ENCODE peak calls at places on chromosomes 5 and 9, in nine cellular contexts. B, Y, Z, L, X, W, M, J and R are unnamed samples. For H3K4me1, the result is how much of the 10 kb centered on the place peaks cover.

GRCh38 chr5:147310059-147310704 is 75.4 kb downstream of the STK32A start:
- DNase-seq in B (peak), Y (peak), Z (peak), L (peak), X (peak), W (peak), M (peak), J (no peak), R (peak)

GRCh38 chr5:157971466-157972324 is 112.8 kb upstream of the CLINT1 start:
- DNase-seq in B (no peak), Y (peak), Z (no peak), L (no peak), X (no peak), W (no peak), M (no peak), J (no peak), R (no peak)

GRCh38 chr5:154850255-154851062 is at the start of gene FAXDC2:
- DNase-seq in B (no peak), Y (peak), Z (peak), L (peak), X (peak), W (peak), M (no peak), J (peak), R (peak)

GRCh38 chr9:134429481-134429880 is 103.2 kb downstream of the RXRA start:
- DNase-seq in B (no peak), Y (no peak), Z (no peak), L (no peak), X (no peak), W (no peak), M (no peak), J (no peak), R (no peak)

GRCh38 chr5:110055301-110055700 is 365.6 kb downstream of the MAN2A1 start:
- DNase-seq in B (peak), Y (no peak), Z (no peak), L (peak), X (no peak), W (no peak), M (no peak), J (no peak), R (no peak)

GRCh38 chr5:31492824-31493223 is 39.1 kb downstream of the DROSHA start:
- DNase-seq in B (no peak), Y (no peak), Z (no peak), L (no peak), X (no peak), W (no peak), M (no peak), J (no peak), R (no peak)

GRCh38 chr5:164336906-164337305 is 831.5 kb downstream of the MAT2B start:
- DNase-seq in B (no peak), Y (no peak), Z (no peak), L (peak), X (no peak), W (no peak), M (no peak), J (no peak), R (no peak)

GRCh38 chr9:18890372-18890771 is 142.6 kb downstream of the SAXO1 start:
- DNase-seq in B (no peak), Y (no peak), Z (no peak), L (peak), X (no peak), W (no peak), M (no peak), J (no peak), R (no peak)

GRCh38 chr9:91395106-91395552 is 28.5 kb downstream of the NFIL3 start:
- DNase-seq in B (no peak), Y (no peak), Z (no peak), L (peak), X (no peak), W (no peak), M (no peak), J (no peak), R (no peak)

GRCh38 chr5:95644351-95645042 is 2.1 kb upstream of the RFESD start:
- DNase-seq in B (peak), Y (peak), Z (peak), L (peak), X (no peak), W (no peak), M (peak), J (peak), R (no peak)

GRCh38 chr5:103425686-103426454 is 136.7 kb downstream of the NUDT12 start:
- DNase-seq in B (no peak), Y (no peak), Z (no peak), L (no peak), X (no peak), W (no peak), M (no peak), J (no peak), R (no peak)

GRCh38 chr9:16202913-16203734 is 650.3 kb downstream of the CCDC171 start:
- DNase-seq in B (peak), Y (no peak), Z (no peak), L (peak), X (no peak), W (no peak), M (peak), J (no peak), R (no peak)

GRCh38 chr9:123354806-123355508 is 1.0 kb upstream of the CRB2 start:
- DNase-seq in B (no peak), Y (no peak), Z (no peak), L (peak), X (no peak), W (no peak), M (no peak), J (no peak), R (no peak)

GRCh38 chr5:123132330-123132729 is 43.3 kb downstream of the PRDM6 start:
- DNase-seq in B (no peak), Y (no peak), Z (no peak), L (no peak), X (no peak), W (no peak), M (no peak), J (no peak), R (no peak)

GRCh38 chr5:154088801-154089200 is 50.0 kb downstream of the MFAP3 start:
- DNase-seq in B (no peak), Y (no peak), Z (no peak), L (no peak), X (no peak), W (no peak), M (no peak), J (no peak), R (no peak)

GRCh38 chr9:136517012-136517743 is 28.7 kb downstream of the NOTCH1 start:
- DNase-seq in B (no peak), Y (no peak), Z (no peak), L (no peak), X (no peak), W (no peak), M (no peak), J (no peak), R (no peak)

GRCh38 chr9:104264431-104264830 is 170.3 kb downstream of the SMC2 start:
- DNase-seq in B (no peak), Y (no peak), Z (no peak), L (no peak), X (no peak), W (no peak), M (no peak), J (no peak), R (no peak)

GRCh38 chr5:108481355-108481931 is 99.5 kb upstream of the FBXL17 start:
- DNase-seq in B (peak), Y (no peak), Z (no peak), L (peak), X (no peak), W (no peak), M (no peak), J (peak), R (no peak)

GRCh38 chr5:90421136-90421535 is 11.6 kb upstream of the CETN3 start:
- DNase-seq in B (no peak), Y (no peak), Z (peak), L (no peak), X (no peak), W (no peak), M (no peak), J (no peak), R (no peak)

GRCh38 chr9:73129941-73130695 is 21.5 kb upstream of the ANXA1 start:
- DNase-seq in B (no peak), Y (no peak), Z (no peak), L (no peak), X (no peak), W (no peak), M (no peak), J (no peak), R (no peak)

GRCh38 chr5:158022844-158023243 is 163.9 kb upstream of the CLINT1 start:
- DNase-seq in B (no peak), Y (no peak), Z (no peak), L (no peak), X (no peak), W (no peak), M (no peak), J (no peak), R (no peak)

GRCh38 chr5:109326864-109327263 is 82.9 kb downstream of the PJA2 start:
- DNase-seq in B (no peak), Y (no peak), Z (no peak), L (no peak), X (no peak), W (no peak), M (no peak), J (no peak), R (no peak)

GRCh38 chr5:68304421-68305052 is 89.0 kb downstream of the PIK3R1 start:
- DNase-seq in B (peak), Y (no peak), Z (no peak), L (peak), X (no peak), W (no peak), M (no peak), J (no peak), R (no peak)

DNA sequence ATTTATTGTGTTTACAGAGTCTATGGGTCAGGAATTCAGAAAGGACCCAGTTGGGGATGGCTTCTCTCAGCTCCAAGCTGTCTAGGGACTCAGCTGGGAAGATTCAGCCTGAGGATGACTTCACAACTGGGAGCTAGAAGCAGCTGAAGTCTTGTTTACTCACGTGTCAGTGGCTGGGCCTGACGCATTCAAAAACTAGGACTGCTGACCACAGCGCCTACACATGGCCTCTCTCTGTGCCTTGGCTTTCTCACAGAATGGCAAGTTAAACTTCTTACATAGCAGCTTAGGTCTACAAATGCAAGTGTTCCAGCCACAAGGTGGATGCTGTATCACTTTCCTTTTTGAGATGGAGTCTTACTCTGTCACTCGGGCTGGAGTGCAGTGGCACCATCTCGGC is 16.3 kb upstream of the PPP2CA start:
- DNase-seq in B (no peak), Y (peak), Z (peak), L (no peak), X (no peak), W (no peak), M (no peak), J (no peak), R (peak)
- H3K4me3 ChIP-seq in B (no peak), Y (no peak), Z (no peak), L (no peak), X (no peak), W (no peak), M (no peak), J (no peak), R (no peak)

DNA sequence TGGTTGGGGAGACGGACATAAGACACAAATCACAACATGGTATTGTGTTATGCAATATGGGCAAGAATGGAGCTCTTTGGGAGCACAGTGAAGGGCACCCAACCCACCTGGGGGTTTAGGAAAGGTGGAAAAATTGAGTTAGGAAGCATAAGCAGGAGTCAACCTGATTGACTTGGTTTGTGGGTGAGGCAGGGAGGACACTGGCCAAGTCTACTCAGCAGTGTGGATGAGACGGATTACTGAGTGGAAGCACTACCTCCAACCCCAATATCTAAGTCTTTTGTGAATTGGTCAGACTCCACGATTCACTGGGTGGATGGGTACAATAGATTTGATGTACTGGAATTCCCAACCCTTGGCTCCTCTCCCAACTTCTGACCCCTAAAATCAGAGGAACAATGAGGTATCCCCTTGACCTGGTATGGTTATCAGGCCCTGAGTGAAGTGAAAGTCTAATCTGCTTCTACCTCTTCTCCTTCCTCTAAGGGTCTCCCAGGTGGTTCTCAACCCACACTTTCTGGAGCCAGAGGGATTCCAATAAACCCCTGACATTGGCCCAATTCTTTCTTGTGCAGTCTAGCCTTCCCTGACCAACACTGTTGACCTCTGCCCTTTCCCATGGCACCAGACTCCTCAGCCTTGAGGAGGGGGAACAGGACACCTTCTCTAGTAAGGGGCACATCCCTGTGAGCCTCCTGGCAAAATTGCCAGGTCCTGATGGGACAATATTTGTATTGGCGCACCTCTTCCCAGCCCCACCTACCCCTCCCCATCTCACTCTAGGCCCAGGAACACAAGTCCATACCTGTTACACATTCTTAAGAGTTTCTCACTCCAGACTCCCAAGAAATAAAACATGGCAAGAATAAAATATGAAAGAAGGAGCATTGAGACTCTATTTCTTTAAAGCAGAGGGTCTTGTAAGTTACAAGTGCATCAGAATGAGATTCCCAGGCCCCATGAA is 5.3 kb downstream of the EGR1 start:
- DNase-seq in B (peak), Y (no peak), Z (peak), L (peak), X (no peak), W (no peak), M (peak), J (no peak), R (no peak)
- H3K27ac ChIP-seq in B (no peak), Y (no peak), Z (no peak), L (no peak), X (no peak), W (no peak), M (no peak), J (no peak), R (no peak)

GRCh38 chr5:133527311-133527710 is 85.0 kb downstream of the FSTL4 start:
- DNase-seq in B (no peak), Y (no peak), Z (no peak), L (peak), X (no peak), W (no peak), M (no peak), J (no peak), R (no peak)

GRCh38 chr5:133525048-133525447 is 87.3 kb downstream of the FSTL4 start:
- DNase-seq in B (no peak), Y (no peak), Z (no peak), L (no peak), X (no peak), W (no peak), M (no peak), J (no peak), R (no peak)

GRCh38 chr5:133524597-133524996 is 87.7 kb downstream of the FSTL4 start:
- DNase-seq in B (no peak), Y (no peak), Z (no peak), L (no peak), X (no peak), W (no peak), M (no peak), J (no peak), R (no peak)

GRCh38 chr5:133523921-133524320 is 88.4 kb downstream of the FSTL4 start:
- DNase-seq in B (no peak), Y (no peak), Z (no peak), L (no peak), X (no peak), W (no peak), M (no peak), J (no peak), R (no peak)

GRCh38 chr5:133526368-133526767 is 86.0 kb downstream of the FSTL4 start:
- DNase-seq in B (no peak), Y (no peak), Z (no peak), L (no peak), X (no peak), W (no peak), M (no peak), J (peak), R (no peak)
- H3K4me1 ChIP-seq in B (under half), Y (under half), Z (under half), L (under half), X (under half), W (under half), M (under half), J (under half), R (under half)

GRCh38 chr5:169978744-169979143 is 1.6 kb downstream of the INSYN2B start:
- DNase-seq in B (no peak), Y (no peak), Z (no peak), L (no peak), X (no peak), W (no peak), M (no peak), J (no peak), R (no peak)
- H3K4me3 ChIP-seq in B (peak), Y (no peak), Z (no peak), L (peak), X (no peak), W (no peak), M (peak), J (no peak), R (no peak)

GRCh38 chr5:93583799-93584530 is 943 bp downstream of the NR2F1 start:
- DNase-seq in B (peak), Y (peak), Z (no peak), L (peak), X (peak), W (peak), M (peak), J (no peak), R (peak)

GRCh38 chr5:93581738-93582414 is 857 bp upstream of the NR2F1-AS1 start:
- DNase-seq in B (peak), Y (no peak), Z (no peak), L (peak), X (no peak), W (no peak), M (peak), J (no peak), R (no peak)

GRCh38 chr5:93584531-93585053 is 1.6 kb downstream of the NR2F1 start:
- DNase-seq in B (no peak), Y (no peak), Z (no peak), L (no peak), X (peak), W (peak), M (no peak), J (no peak), R (peak)

GRCh38 chr5:93583525-93583798 is 440 bp downstream of the NR2F1 start:
- DNase-seq in B (peak), Y (no peak), Z (no peak), L (no peak), X (no peak), W (no peak), M (no peak), J (no peak), R (no peak)

GRCh38 chr5:93582677-93583524 is at the start of gene NR2F1:
- DNase-seq in B (peak), Y (no peak), Z (peak), L (peak), X (no peak), W (no peak), M (peak), J (peak), R (peak)
- H3K27ac ChIP-seq in B (peak), Y (no peak), Z (peak), L (peak), X (no peak), W (no peak), M (peak), J (no peak), R (peak)

GRCh38 chr5:139663207-139663606 is 15.1 kb downstream of the CXXC5 start:
- DNase-seq in B (no peak), Y (no peak), Z (no peak), L (no peak), X (no peak), W (no peak), M (no peak), J (no peak), R (no peak)

GRCh38 chr5:139660105-139660915 is 12.2 kb downstream of the CXXC5 start:
- DNase-seq in B (no peak), Y (peak), Z (peak), L (peak), X (peak), W (peak), M (peak), J (no peak), R (peak)

GRCh38 chr5:139659673-139660072 is 11.5 kb downstream of the CXXC5 start:
- DNase-seq in B (peak), Y (peak), Z (no peak), L (no peak), X (no peak), W (no peak), M (no peak), J (no peak), R (no peak)

GRCh38 chr5:139662617-139663016 is 14.5 kb downstream of the CXXC5 start:
- DNase-seq in B (no peak), Y (no peak), Z (no peak), L (no peak), X (no peak), W (no peak), M (peak), J (no peak), R (no peak)

DNA sequence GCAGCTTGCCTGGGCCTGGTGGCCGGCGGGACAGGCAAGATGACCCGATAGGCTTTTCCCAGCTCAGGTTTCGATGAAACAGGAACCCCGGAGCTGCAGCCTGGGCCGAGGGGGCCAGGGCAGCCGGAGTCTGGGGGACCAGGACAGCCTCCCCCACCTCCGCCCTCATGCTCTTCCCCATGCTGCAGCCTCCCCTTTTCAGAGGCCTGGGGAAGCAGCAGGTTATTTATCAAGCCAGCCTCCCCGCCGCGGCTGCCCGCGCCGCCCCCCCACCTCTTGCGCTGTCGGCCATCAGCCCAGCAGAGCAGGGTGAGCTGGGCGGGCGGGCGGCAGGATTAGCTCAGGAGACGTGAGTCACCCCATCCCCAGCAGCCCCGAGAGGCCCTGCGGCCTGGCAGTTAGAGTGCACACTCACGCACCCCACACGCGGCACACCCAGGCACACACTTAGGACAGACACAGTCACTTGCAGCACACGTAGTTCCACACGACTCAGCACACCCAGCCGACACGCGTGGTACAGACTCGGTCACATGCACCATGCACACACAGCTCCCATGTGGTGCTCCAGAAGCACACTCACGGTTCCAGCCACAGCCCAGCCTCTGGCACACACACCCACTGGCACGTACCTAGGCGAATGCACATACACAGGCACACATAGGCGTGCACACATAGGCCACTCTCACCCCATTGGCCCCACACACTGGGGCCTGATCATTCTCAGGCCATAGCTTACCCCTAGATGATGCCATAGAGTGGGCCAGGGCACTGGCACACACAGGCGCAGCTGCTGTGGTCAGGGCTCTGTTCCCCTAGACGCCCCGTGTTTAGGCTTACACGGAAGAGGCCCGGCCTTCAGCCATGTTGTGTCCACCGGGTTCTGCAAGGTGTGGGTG is 13.0 kb downstream of the CXXC5 start:
- DNase-seq in B (peak), Y (peak), Z (peak), L (peak), X (peak), W (peak), M (peak), J (peak), R (peak)
- H3K4me1 ChIP-seq in B (half or more), Y (half or more), Z (half or more), L (half or more), X (under half), W (half or more), M (half or more), J (half or more), R (half or more)